ENCODE peak calls at places on chromosome 11, in four cellular contexts. Y is uterus, V is GM23248, N is fibroblast of lung. U is an unnamed sample.

GRCh38 chr11:63510360-63511130 is 4.7 kb downstream of the LGALS12 start:
- DNase-seq in Y (no peak), N (peak; percentile 63), V (peak; percentile 29), U (peak; percentile 57)

GRCh38 chr11:13445588-13445987 is 17.4 kb downstream of the BTBD10 start:
- DNase-seq in V (no peak), Y (no peak), N (no peak), U (no peak)

GRCh38 chr11:45259607-45260006 is 26.5 kb downstream of the SYT13 start:
- DNase-seq in Y (no peak), N (peak; percentile 67), V (peak; percentile 53), U (peak; percentile 52)

GRCh38 chr11:85825590-85825989 is 14.6 kb upstream of the SYTL2 start:
- DNase-seq in V (no peak), Y (no peak), N (no peak), U (no peak)

GRCh38 chr11:2122907-2123627 is 16.1 kb downstream of the IGF2 start:
- DNase-seq in N (no peak), V (no peak), Y (no peak), U (no peak)

GRCh38 chr11:33835143-33835878 is 56.6 kb downstream of the LMO2 start:
- DNase-seq in N (peak; percentile 80), Y (peak; percentile 37), V (peak; percentile 91), U (peak; percentile 74)

GRCh38 chr11:35943294-35943693 is 568 bp upstream of the LDLRAD3 start:
- DNase-seq in V (no peak), Y (peak; percentile 40), N (no peak), U (no peak)

GRCh38 chr11:88384678-88385015 is 47.1 kb upstream of the CTSC start:
- DNase-seq in V (peak; percentile 19), N (peak; percentile 86), Y (no peak), U (peak; percentile 83)

GRCh38 chr11:10858505-10859360 is 880 bp upstream of the ZBED5 start:
- DNase-seq in V (peak; percentile 80), N (no peak), Y (peak; percentile 63), U (no peak)

GRCh38 chr11:115720537-115721308 is 216.5 kb upstream of the CADM1 start:
- DNase-seq in N (no peak), Y (no peak), V (no peak), U (no peak)

GRCh38 chr11:9990221-9990973 is 303.6 kb downstream of the SBF2 start:
- DNase-seq in Y (no peak), V (peak; percentile 64), N (peak; percentile 8), U (no peak)

GRCh38 chr11:109298865-109299264 is 123.1 kb upstream of the C11orf87 start:
- DNase-seq in Y (no peak), V (peak; percentile 15), N (peak; percentile 13), U (peak; percentile 3)

GRCh38 chr11:59172345-59173079 is 580 bp downstream of the DTX4 start:
- DNase-seq in V (peak; percentile 42), N (no peak), Y (no peak), U (no peak)

GRCh38 chr11:94869186-94869585 is 101.0 kb downstream of the AMOTL1 start:
- DNase-seq in N (no peak), V (no peak), Y (no peak), U (no peak)

GRCh38 chr11:94866231-94866827 is 98.2 kb downstream of the AMOTL1 start:
- DNase-seq in Y (no peak), N (peak; percentile 15), V (no peak), U (no peak)

GRCh38 chr11:94868468-94868867 is 100.3 kb downstream of the AMOTL1 start:
- DNase-seq in V (no peak), Y (no peak), N (no peak), U (no peak)

GRCh38 chr11:94864646-94865045 is 96.5 kb downstream of the AMOTL1 start:
- DNase-seq in N (no peak), V (no peak), Y (no peak), U (no peak)

DNA sequence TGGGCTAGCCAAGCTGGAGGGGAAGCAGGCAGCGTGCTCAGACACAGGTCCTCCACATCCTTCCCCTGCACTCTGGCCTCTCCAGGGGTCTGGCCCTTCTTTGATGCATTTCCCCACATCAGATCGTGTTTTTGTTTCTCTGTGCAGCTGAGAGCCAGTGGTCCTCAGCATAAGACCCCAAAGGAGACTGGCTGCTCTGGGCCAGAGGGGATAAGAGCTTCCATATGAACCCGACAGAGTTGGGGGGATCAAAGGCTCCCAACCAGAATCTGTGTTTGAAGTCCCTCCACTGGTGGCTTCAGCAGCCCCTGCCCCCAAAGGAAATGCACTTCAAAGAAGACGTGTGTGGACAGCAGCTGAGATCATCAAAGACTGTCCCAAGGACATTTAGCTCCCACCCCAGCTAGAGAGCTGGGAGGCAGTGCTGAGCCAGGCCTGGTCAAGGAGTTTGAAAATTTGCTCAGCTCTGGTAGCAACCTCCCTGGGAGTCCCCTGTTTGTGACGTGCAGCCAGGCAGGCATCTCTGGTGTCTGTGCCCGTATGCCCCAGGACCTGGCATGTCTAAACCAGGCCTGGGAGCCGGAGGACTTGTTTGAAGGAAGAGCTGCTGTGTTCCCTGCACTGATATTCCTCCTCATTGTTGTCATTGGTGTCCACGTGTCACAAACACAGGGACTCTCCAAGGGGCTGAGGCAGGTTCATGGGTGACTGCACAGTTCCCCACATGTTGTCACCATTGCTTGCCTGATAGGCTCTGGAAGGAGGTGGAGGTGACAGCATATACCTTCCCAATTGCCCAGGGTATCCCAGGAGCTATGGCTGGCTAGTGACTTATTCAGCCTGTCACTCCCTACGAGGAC is 99.0 kb downstream of the AMOTL1 start:
- DNase-seq in N (no peak), Y (no peak), V (no peak), U (no peak)
- H3K36me3 ChIP-seq in N (peaks cover 30% of the 10 kb centered on the region), Y (no peaks in the 10 kb centered on the region), V (peaks cover 61% of the 10 kb centered on the region), U (peaks cover 61% of the 10 kb centered on the region)

GRCh38 chr11:22133785-22134184 is 59.1 kb upstream of the ANO5 start:
- DNase-seq in V (no peak), N (no peak), Y (no peak), U (no peak)

GRCh38 chr11:22130462-22131053 is 62.3 kb upstream of the ANO5 start:
- DNase-seq in N (no peak), Y (no peak), V (peak; percentile 14), U (no peak)
- H3K36me3 ChIP-seq in N (no peaks in the 10 kb centered on the region), Y (no peaks in the 10 kb centered on the region), V (no peaks in the 10 kb centered on the region), U (no peaks in the 10 kb centered on the region)

GRCh38 chr11:43639224-43639623 is 41.3 kb upstream of the HSD17B12 start:
- DNase-seq in N (no peak), Y (no peak), V (no peak), U (no peak)

GRCh38 chr11:43643898-43644625 is 36.5 kb upstream of the HSD17B12 start:
- DNase-seq in V (peak; percentile 96), N (peak; percentile 87), Y (peak; percentile 79), U (peak; percentile 81)

GRCh38 chr11:43639920-43640319 is 40.6 kb upstream of the HSD17B12 start:
- DNase-seq in V (no peak), Y (no peak), N (no peak), U (no peak)

DNA sequence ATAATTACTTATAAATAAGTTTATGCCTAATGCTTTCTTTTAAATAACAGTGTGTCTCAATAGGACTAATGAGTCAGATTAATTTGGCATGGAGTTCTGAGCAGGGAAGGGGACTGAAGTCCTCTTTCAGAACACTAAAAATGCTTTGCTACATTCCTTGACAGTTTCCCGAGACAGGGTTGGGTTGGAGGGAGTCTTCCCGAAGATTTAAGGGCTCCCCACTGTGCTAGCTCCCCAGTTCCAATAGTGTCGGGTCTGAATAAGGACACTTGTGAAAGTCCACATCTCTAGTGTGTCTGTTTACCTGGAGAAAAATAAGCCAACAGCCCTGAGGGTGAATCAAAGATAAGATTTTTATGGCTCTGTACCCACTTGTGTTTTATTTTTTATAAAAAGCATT is 41.8 kb upstream of the HSD17B12 start:
- DNase-seq in Y (no peak), V (peak; percentile 16), N (no peak), U (no peak)
- H3K36me3 ChIP-seq in Y (no peaks in the 10 kb centered on the region), V (no peaks in the 10 kb centered on the region), N (no peaks in the 10 kb centered on the region), U (no peaks in the 10 kb centered on the region)

GRCh38 chr11:66494935-66495334 is 14.7 kb downstream of the DPP3 start:
- DNase-seq in V (no peak), N (no peak), Y (no peak), U (no peak)

GRCh38 chr11:66494458-66494857 is 14.2 kb downstream of the DPP3 start:
- DNase-seq in V (no peak), Y (no peak), N (no peak), U (no peak)

GRCh38 chr11:66492161-66492865 is 12.1 kb downstream of the DPP3 start:
- DNase-seq in V (no peak), N (peak; percentile 64), Y (no peak), U (peak; percentile 53)

GRCh38 chr11:66491315-66491935 is 11.2 kb downstream of the DPP3 start:
- DNase-seq in N (no peak), V (peak; percentile 31), Y (no peak), U (no peak)

GRCh38 chr11:66493124-66493523 is 12.9 kb downstream of the DPP3 start:
- DNase-seq in V (no peak), N (no peak), Y (no peak), U (no peak)
- H3K36me3 ChIP-seq in V (no peaks in the 10 kb centered on the region), N (peaks cover 12% of the 10 kb centered on the region), Y (no peaks in the 10 kb centered on the region), U (peaks cover 4% of the 10 kb centered on the region)

GRCh38 chr11:119307219-119307618 is 9.7 kb downstream of the MCAM start:
- DNase-seq in Y (no peak), N (no peak), V (no peak), U (no peak)

GRCh38 chr11:119307974-119308373 is 9.0 kb downstream of the MCAM start:
- DNase-seq in N (no peak), V (no peak), Y (no peak), U (no peak)

GRCh38 chr11:119309411-119309810 is 7.5 kb downstream of the MCAM start:
- DNase-seq in N (no peak), Y (no peak), V (no peak), U (no peak)

GRCh38 chr11:119309953-119310681 is 6.8 kb downstream of the MCAM start:
- DNase-seq in N (no peak), V (no peak), Y (no peak), U (no peak)

DNA sequence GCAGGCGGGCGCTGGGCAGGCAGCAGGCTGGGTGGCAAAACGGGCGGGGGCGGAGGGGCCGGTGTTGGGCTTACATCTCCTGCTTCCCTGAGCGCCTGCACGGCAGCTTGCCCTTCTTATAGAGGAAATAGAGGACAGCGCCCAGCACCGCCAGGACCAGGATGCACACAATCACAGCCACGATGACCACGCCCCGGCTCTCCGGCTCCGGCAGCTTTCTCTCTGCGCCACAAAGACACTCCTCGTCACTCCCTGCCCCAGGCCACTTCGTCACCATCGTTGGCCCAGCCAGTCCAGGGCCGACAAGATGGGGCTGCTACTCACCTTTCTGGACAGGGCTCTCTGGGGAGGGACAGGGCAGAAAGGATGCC is 6.3 kb downstream of the MCAM start:
- DNase-seq in N (no peak), V (no peak), Y (no peak), U (no peak)
- H3K36me3 ChIP-seq in N (peaks cover 6% of the 10 kb centered on the region), V (no peaks in the 10 kb centered on the region), Y (no peaks in the 10 kb centered on the region), U (peaks cover 9% of the 10 kb centered on the region)

U was measured in astrocyte.